ENCODE peak calls at places on chromosomes 16 and 17, in four cellular contexts. One of them, this sample, is unnamed. For H3K27me3, the result is how much of the 10 kb centered on the place peaks cover.

GRCh38 chr16:87060026-87060986 is 256.9 kb downstream of the C16orf95 start:
- DNase-seq in upper lobe of left lung: no peak
- DNase-seq in GM12878: no peak
- DNase-seq in IMR-90: peak
- DNase-seq in this sample: no peak

GRCh38 chr17:75499313-75500022 is 15.9 kb downstream of the CASKIN2 start:
- DNase-seq in upper lobe of left lung: peak
- DNase-seq in GM12878: no peak
- DNase-seq in IMR-90: no peak
- DNase-seq in this sample: no peak

GRCh38 chr17:6455321-6455705 is 11.1 kb downstream of the PIMREG start:
- DNase-seq in upper lobe of left lung: peak
- DNase-seq in GM12878: no peak
- DNase-seq in IMR-90: peak
- DNase-seq in this sample: peak

GRCh38 chr16:67842509-67843342 is 606 bp downstream of the THAP11 start:
- DNase-seq in upper lobe of left lung: peak
- DNase-seq in GM12878: no peak
- DNase-seq in IMR-90: peak
- DNase-seq in this sample: peak

GRCh38 chr17:43324205-43324893 is 74.4 kb upstream of the ARL4D start:
- DNase-seq in upper lobe of left lung: no peak
- DNase-seq in GM12878: peak
- DNase-seq in IMR-90: no peak
- DNase-seq in this sample: no peak

GRCh38 chr16:4059969-4060368 is 56.3 kb downstream of the ADCY9 start:
- DNase-seq in upper lobe of left lung: no peak
- DNase-seq in GM12878: no peak
- DNase-seq in IMR-90: no peak
- DNase-seq in this sample: no peak

GRCh38 chr17:47813077-47813476 is 8.5 kb downstream of the OSBPL7 start:
- DNase-seq in upper lobe of left lung: no peak
- DNase-seq in GM12878: no peak
- DNase-seq in IMR-90: no peak
- DNase-seq in this sample: no peak

GRCh38 chr16:79367822-79368221 is 232.7 kb downstream of the MAF start:
- DNase-seq in upper lobe of left lung: no peak
- DNase-seq in GM12878: no peak
- DNase-seq in IMR-90: no peak
- DNase-seq in this sample: no peak

GRCh38 chr17:73027130-73027741 is 65.3 kb downstream of the SLC39A11 start:
- DNase-seq in upper lobe of left lung: no peak
- DNase-seq in GM12878: no peak
- DNase-seq in IMR-90: peak
- DNase-seq in this sample: no peak

GRCh38 chr16:56311208-56312027 is 113.9 kb downstream of the AMFR start:
- DNase-seq in upper lobe of left lung: peak
- DNase-seq in GM12878: no peak
- DNase-seq in IMR-90: no peak
- DNase-seq in this sample: no peak

GRCh38 chr16:87728026-87728425 is 37.8 kb downstream of the KLHDC4 start:
- DNase-seq in upper lobe of left lung: no peak
- DNase-seq in GM12878: no peak
- DNase-seq in IMR-90: peak
- DNase-seq in this sample: no peak

GRCh38 chr16:14071576-14072271 is 605 bp downstream of the MRTFB start:
- DNase-seq in upper lobe of left lung: no peak
- DNase-seq in GM12878: no peak
- DNase-seq in IMR-90: no peak
- DNase-seq in this sample: no peak

GRCh38 chr17:78130080-78130438 is 512 bp upstream of the TMC8 start:
- DNase-seq in upper lobe of left lung: no peak
- DNase-seq in GM12878: no peak
- DNase-seq in IMR-90: no peak
- DNase-seq in this sample: peak

GRCh38 chr17:64787921-64788271 is 125.8 kb upstream of the SMURF2 start:
- DNase-seq in upper lobe of left lung: no peak
- DNase-seq in GM12878: no peak
- DNase-seq in IMR-90: no peak
- DNase-seq in this sample: peak

GRCh38 chr17:61421460-61421859 is 21.8 kb downstream of the TBX2 start:
- DNase-seq in upper lobe of left lung: no peak
- DNase-seq in GM12878: no peak
- DNase-seq in IMR-90: no peak
- DNase-seq in this sample: no peak

GRCh38 chr16:85524630-85525463 is 88.3 kb upstream of the GSE1 start:
- DNase-seq in upper lobe of left lung: peak
- DNase-seq in GM12878: no peak
- DNase-seq in IMR-90: peak
- DNase-seq in this sample: no peak

GRCh38 chr17:10013360-10014112 is 108.5 kb upstream of the RCVRN start:
- DNase-seq in upper lobe of left lung: no peak
- DNase-seq in GM12878: peak
- DNase-seq in IMR-90: peak
- DNase-seq in this sample: no peak

GRCh38 chr17:60926466-60927183 is 249.0 kb downstream of the BCAS3 start:
- DNase-seq in upper lobe of left lung: no peak
- DNase-seq in GM12878: no peak
- DNase-seq in IMR-90: peak
- DNase-seq in this sample: no peak

GRCh38 chr16:88503771-88504488 is 50.9 kb downstream of the ZFPM1 start:
- DNase-seq in upper lobe of left lung: peak
- DNase-seq in GM12878: no peak
- DNase-seq in IMR-90: no peak
- DNase-seq in this sample: no peak

GRCh38 chr16:85366031-85366763 is 246.9 kb upstream of the GSE1 start:
- DNase-seq in upper lobe of left lung: peak
- DNase-seq in GM12878: no peak
- DNase-seq in IMR-90: no peak
- DNase-seq in this sample: no peak

GRCh38 chr16:69188716-69189115 is 1.8 kb downstream of the SNTB2 start:
- DNase-seq in upper lobe of left lung: no peak
- DNase-seq in GM12878: no peak
- DNase-seq in IMR-90: peak
- DNase-seq in this sample: no peak

GRCh38 chr17:1078062-1078711 is 81.3 kb downstream of the TIMM22 start:
- DNase-seq in upper lobe of left lung: peak
- DNase-seq in GM12878: no peak
- DNase-seq in IMR-90: no peak
- DNase-seq in this sample: no peak

GRCh38 chr16:4697867-4698291 is 4.5 kb downstream of the NUDT16L1 start:
- DNase-seq in upper lobe of left lung: no peak
- DNase-seq in GM12878: no peak
- DNase-seq in IMR-90: no peak
- DNase-seq in this sample: no peak

GRCh38 chr17:65261682-65262636 is 124.8 kb downstream of the RGS9 start:
- DNase-seq in upper lobe of left lung: no peak
- DNase-seq in GM12878: no peak
- DNase-seq in IMR-90: peak
- DNase-seq in this sample: no peak

GRCh38 chr16:68062910-68063393 is 22.2 kb upstream of the NFATC3 start:
- DNase-seq in upper lobe of left lung: no peak
- DNase-seq in GM12878: no peak
- DNase-seq in IMR-90: no peak
- DNase-seq in this sample: peak

GRCh38 chr17:73088561-73088960 is 3.9 kb downstream of the SLC39A11 start:
- DNase-seq in upper lobe of left lung: no peak
- DNase-seq in GM12878: no peak
- DNase-seq in IMR-90: no peak
- DNase-seq in this sample: no peak

GRCh38 chr17:66357037-66357436 is 54.6 kb downstream of the PRKCA start:
- DNase-seq in upper lobe of left lung: no peak
- DNase-seq in GM12878: no peak
- DNase-seq in IMR-90: peak
- DNase-seq in this sample: no peak

GRCh38 chr17:28725660-28726395 is at the start of gene TLCD1:
- DNase-seq in upper lobe of left lung: peak
- DNase-seq in GM12878: no peak
- DNase-seq in IMR-90: peak
- DNase-seq in this sample: peak

GRCh38 chr17:58303981-58304734 is 23.4 kb upstream of the MPO start:
- DNase-seq in upper lobe of left lung: peak
- DNase-seq in GM12878: no peak
- DNase-seq in IMR-90: peak
- DNase-seq in this sample: peak

GRCh38 chr17:57551321-57552079 is 193.6 kb downstream of the CCDC182 start:
- DNase-seq in upper lobe of left lung: no peak
- DNase-seq in GM12878: peak
- DNase-seq in IMR-90: no peak
- DNase-seq in this sample: peak

GRCh38 chr17:29592850-29593545 is at the start of gene ANKRD13B:
- DNase-seq in upper lobe of left lung: peak
- DNase-seq in GM12878: no peak
- DNase-seq in IMR-90: no peak
- DNase-seq in this sample: peak

GRCh38 chr16:87713469-87714229 is 52.1 kb downstream of the KLHDC4 start:
- DNase-seq in upper lobe of left lung: no peak
- DNase-seq in GM12878: no peak
- DNase-seq in IMR-90: no peak
- DNase-seq in this sample: no peak

DNA sequence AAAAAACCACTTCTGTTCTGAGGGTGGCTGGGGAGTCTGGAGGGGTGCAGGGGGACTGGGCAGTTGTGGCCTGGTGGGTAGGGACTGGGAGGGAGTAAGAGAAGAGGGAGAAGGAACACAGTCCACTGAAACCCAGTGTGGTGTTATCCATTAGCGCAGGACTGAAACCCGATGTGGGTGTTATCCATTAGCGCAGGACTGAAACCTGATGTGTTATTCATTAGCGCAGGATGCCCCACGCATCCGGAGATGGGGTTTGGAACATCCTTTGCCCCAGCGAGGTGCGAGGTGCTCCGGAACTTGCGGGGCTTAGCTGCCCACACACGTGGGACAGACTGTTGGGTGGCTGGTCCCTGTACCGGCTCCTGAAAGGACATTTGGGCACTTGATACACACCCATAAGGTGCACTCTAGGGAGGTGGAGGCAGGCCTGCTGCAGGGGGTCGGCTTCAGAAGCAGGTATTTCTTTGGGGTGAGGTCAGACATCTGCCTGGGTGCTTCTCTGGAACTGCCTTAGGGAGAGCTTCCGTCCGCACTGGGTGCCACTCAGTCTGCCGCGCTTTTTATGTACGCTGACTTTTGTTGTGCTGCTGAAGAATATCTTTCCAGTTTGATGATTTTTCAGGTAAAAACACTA is 20.3 kb upstream of the FASN start:
- DNase-seq in upper lobe of left lung: no peak
- DNase-seq in GM12878: no peak
- DNase-seq in IMR-90: no peak
- DNase-seq in this sample: no peak
- TF ChIP-seq CTCF in upper lobe of left lung: no peak
- TF ChIP-seq CTCF in GM12878: no peak
- TF ChIP-seq CTCF in IMR-90: no peak
- TF ChIP-seq CTCF in this sample: no peak

GRCh38 chr16:77789085-77789611 is 784 bp downstream of the VAT1L start:
- DNase-seq in upper lobe of left lung: no peak
- DNase-seq in GM12878: no peak
- DNase-seq in IMR-90: no peak
- DNase-seq in this sample: no peak

GRCh38 chr16:77786448-77786847 is 1.9 kb upstream of the VAT1L start:
- DNase-seq in upper lobe of left lung: no peak
- DNase-seq in GM12878: no peak
- DNase-seq in IMR-90: no peak
- DNase-seq in this sample: no peak

GRCh38 chr16:77785365-77785764 is 3.0 kb upstream of the VAT1L start:
- DNase-seq in upper lobe of left lung: no peak
- DNase-seq in GM12878: no peak
- DNase-seq in IMR-90: no peak
- DNase-seq in this sample: no peak

GRCh38 chr16:77788196-77789084 is at the start of gene VAT1L:
- DNase-seq in upper lobe of left lung: peak
- DNase-seq in GM12878: no peak
- DNase-seq in IMR-90: peak
- DNase-seq in this sample: no peak

DNA sequence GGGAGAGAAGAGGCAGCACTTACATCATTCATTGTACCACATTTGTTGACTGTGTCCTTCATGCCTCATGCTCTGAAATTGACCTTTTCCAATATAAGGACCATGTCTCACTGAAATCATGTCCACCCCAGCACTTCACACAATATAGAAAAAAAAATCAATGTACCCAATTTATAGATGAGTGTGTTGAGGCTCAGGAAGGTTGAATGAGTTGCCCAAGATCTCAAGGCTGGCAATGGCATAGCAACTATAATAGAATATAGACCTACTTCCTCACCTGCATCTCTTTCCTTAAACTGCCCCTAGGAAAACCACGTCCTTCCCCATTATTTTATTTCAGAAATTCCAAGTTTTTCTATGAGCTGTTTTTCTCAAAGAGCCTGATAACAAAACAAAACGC is 912 bp upstream of the VAT1L start:
- DNase-seq in upper lobe of left lung: no peak
- DNase-seq in GM12878: no peak
- DNase-seq in IMR-90: no peak
- DNase-seq in this sample: no peak
- H3K27me3 ChIP-seq in upper lobe of left lung: under half
- H3K27me3 ChIP-seq in GM12878: under half
- H3K27me3 ChIP-seq in IMR-90: under half
- H3K27me3 ChIP-seq in this sample: under half

GRCh38 chr17:50440172-50440837 is 14.3 kb downstream of the ACSF2 start:
- DNase-seq in upper lobe of left lung: no peak
- DNase-seq in GM12878: no peak
- DNase-seq in IMR-90: no peak
- DNase-seq in this sample: peak
- TF ChIP-seq POLR2A in upper lobe of left lung: no peak
- TF ChIP-seq POLR2A in GM12878: no peak
- TF ChIP-seq POLR2A in IMR-90: no peak
- TF ChIP-seq POLR2A in this sample: no peak

GRCh38 chr17:8005357-8005756 is 2.9 kb downstream of the GUCY2D start:
- DNase-seq in upper lobe of left lung: no peak
- DNase-seq in GM12878: no peak
- DNase-seq in IMR-90: no peak
- DNase-seq in this sample: no peak

GRCh38 chr17:8003594-8004181 is 1.3 kb downstream of the GUCY2D start:
- DNase-seq in upper lobe of left lung: peak
- DNase-seq in GM12878: no peak
- DNase-seq in IMR-90: no peak
- DNase-seq in this sample: no peak

GRCh38 chr17:8002646-8003593 is 505 bp downstream of the GUCY2D start:
- DNase-seq in upper lobe of left lung: peak
- DNase-seq in GM12878: no peak
- DNase-seq in IMR-90: no peak
- DNase-seq in this sample: no peak

GRCh38 chr17:8005951-8006730 is 3.7 kb downstream of the GUCY2D start:
- DNase-seq in upper lobe of left lung: peak
- DNase-seq in GM12878: no peak
- DNase-seq in IMR-90: no peak
- DNase-seq in this sample: no peak

DNA sequence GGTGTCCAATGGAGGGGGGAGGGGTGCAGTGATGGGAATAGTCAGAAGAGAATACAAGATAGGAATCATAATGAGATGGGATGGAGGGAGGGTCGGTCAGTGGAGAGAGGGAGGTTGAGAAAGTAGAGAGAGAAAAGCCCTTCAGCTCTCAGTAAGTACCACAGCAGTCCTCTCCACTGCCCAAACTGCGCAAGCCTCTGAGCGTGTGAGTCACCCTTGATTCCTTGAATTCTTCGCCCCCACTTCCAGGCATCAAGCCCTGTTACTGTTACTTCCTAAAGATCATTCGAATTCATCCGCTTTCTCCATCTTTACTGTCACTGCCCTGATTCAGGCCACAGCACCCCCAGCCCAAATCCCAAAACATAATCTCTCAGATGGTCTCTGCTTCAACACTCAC is 2.5 kb downstream of the GUCY2D start:
- DNase-seq in upper lobe of left lung: no peak
- DNase-seq in GM12878: no peak
- DNase-seq in IMR-90: peak
- DNase-seq in this sample: no peak
- TF ChIP-seq CTCF in upper lobe of left lung: no peak
- TF ChIP-seq CTCF in GM12878: no peak
- TF ChIP-seq CTCF in IMR-90: no peak
- TF ChIP-seq CTCF in this sample: no peak